ENCODE peak calls at places on chromosomes 13 and 19, in five cellular contexts. X, V, B, T and Y are unnamed samples.

GRCh38 chr13:101150998-101151397 is 265.3 kb downstream of the NALCN start:
- DNase-seq in X (no peak), V (no peak), B (peak; percentile 38), T (no peak), Y (no peak)

GRCh38 chr13:58254961-58255360 is 623.4 kb downstream of the PCDH17 start:
- DNase-seq in X (no peak), V (no peak), B (no peak), T (no peak), Y (no peak)

GRCh38 chr13:111233080-111233479 is 87.4 kb upstream of the TEX29 start:
- DNase-seq in X (no peak), V (no peak), B (no peak), T (no peak), Y (no peak)

GRCh38 chr13:38538412-38538811 is 148.5 kb upstream of the FREM2 start:
- DNase-seq in X (no peak), V (no peak), B (no peak), T (no peak), Y (no peak)

GRCh38 chr19:13155472-13156284 is 5.5 kb downstream of the IER2 start:
- DNase-seq in X (peak; percentile 81), V (no peak), B (peak; percentile 69), T (peak; percentile 81), Y (peak; percentile 70)

GRCh38 chr19:30881986-30882385 is 467.2 kb downstream of the TSHZ3 start:
- DNase-seq in X (no peak), V (no peak), B (no peak), T (no peak), Y (no peak)

GRCh38 chr13:80029170-80029569 is 311.8 kb downstream of the SPRY2 start:
- DNase-seq in X (no peak), V (no peak), B (no peak), T (no peak), Y (no peak)

GRCh38 chr13:40664100-40665060 is 2.1 kb downstream of the FOXO1 start:
- DNase-seq in X (peak; percentile 73), V (no peak), B (peak; percentile 38), T (peak; percentile 49), Y (peak; percentile 65)

GRCh38 chr19:55031178-55031577 is 6.9 kb downstream of the GP6 start:
- DNase-seq in X (no peak), V (no peak), B (no peak), T (no peak), Y (no peak)

GRCh38 chr13:42129033-42129432 is 80.6 kb downstream of the DGKH start:
- DNase-seq in X (no peak), V (no peak), B (no peak), T (no peak), Y (no peak)

GRCh38 chr19:47778954-47779351 is 450 bp downstream of the SELENOW start:
- DNase-seq in X (no peak), V (no peak), B (no peak), T (no peak), Y (no peak)

GRCh38 chr19:13060233-13060963 is 42.3 kb downstream of the LYL1 start:
- DNase-seq in X (no peak), V (no peak), B (peak; percentile 24), T (no peak), Y (no peak)

GRCh38 chr13:98961204-98962105 is 16.4 kb downstream of the DOCK9 start:
- DNase-seq in X (no peak), V (no peak), B (no peak), T (no peak), Y (no peak)

GRCh38 chr19:32053366-32053765 is 292.0 kb upstream of the ZNF507 start:
- DNase-seq in X (no peak), V (no peak), B (no peak), T (no peak), Y (no peak)

GRCh38 chr13:26561636-26562537 is 4.4 kb downstream of the WASF3 start:
- DNase-seq in X (no peak), V (no peak), B (peak; percentile 46), T (no peak), Y (no peak)

GRCh38 chr13:26563713-26564112 is 6.2 kb downstream of the WASF3 start:
- DNase-seq in X (no peak), V (no peak), B (no peak), T (no peak), Y (no peak)

GRCh38 chr13:26560456-26560855 is 3.0 kb downstream of the WASF3 start:
- DNase-seq in X (no peak), V (no peak), B (no peak), T (no peak), Y (no peak)

GRCh38 chr13:26558912-26559485 is 1.5 kb downstream of the WASF3 start:
- DNase-seq in X (no peak), V (no peak), B (no peak), T (no peak), Y (no peak)

GRCh38 chr13:26562538-26562890 is 5.0 kb downstream of the WASF3 start:
- DNase-seq in X (no peak), V (no peak), B (no peak), T (no peak), Y (no peak)
- TF ChIP-seq CTCF in X (no peak), V (no peak), B (no peak), T (no peak), Y (no peak)

DNA sequence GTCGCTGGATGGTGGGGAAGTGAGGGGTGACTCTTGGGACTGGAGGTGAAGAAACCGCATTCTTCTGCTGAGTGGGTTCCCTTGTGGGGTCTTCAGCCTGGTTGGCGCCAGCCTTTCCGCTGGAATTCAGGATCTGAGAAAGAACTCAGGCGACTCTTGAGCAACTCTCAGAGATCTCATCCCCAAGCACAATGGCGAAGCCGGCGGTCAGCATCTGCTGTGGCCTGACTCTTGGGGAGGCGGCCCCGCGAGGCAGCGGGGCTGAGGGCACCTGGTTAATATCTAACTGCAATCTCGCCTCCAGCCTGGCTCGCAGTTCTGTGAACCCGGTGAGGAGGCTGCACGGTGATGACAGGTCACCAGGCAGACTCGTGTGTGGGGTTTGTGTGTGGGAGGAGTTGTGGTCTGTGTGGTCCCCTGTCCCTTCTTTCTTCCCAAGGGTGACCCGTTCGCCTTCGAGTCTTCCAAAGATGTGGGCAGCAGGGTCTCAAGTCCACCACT is 883 bp downstream of the ZNF441 start:
- DNase-seq in X (peak; percentile 21), V (no peak), B (peak; percentile 31), T (peak; percentile 43), Y (no peak)
- H3K27ac ChIP-seq in X (peak overlapping the region; percentile 79), V (no peak overlapping the region), B (peak overlapping the region; percentile 94), T (peak overlapping the region; percentile 49), Y (peak overlapping the region; percentile 23)

GRCh38 chr19:23351806-23352205 is 43.5 kb downstream of the ZNF91 start:
- DNase-seq in X (no peak), V (no peak), B (no peak), T (no peak), Y (no peak)
- H3K9me3 ChIP-seq in X (peaks cover 60% of the 10 kb centered on the region), V (peaks cover 52% of the 10 kb centered on the region), B (peaks cover 2% of the 10 kb centered on the region), T (peaks cover 81% of the 10 kb centered on the region), Y (peaks cover 98% of the 10 kb centered on the region)

GRCh38 chr19:17185590-17185989 is 29.6 kb upstream of the USE1 start:
- DNase-seq in X (no peak), V (no peak), B (no peak), T (no peak), Y (no peak)

GRCh38 chr19:17184381-17184841 is 30.7 kb upstream of the USE1 start:
- DNase-seq in X (peak; percentile 76), V (no peak), B (no peak), T (no peak), Y (peak; percentile 45)

GRCh38 chr19:17180997-17181702 is 34.0 kb upstream of the USE1 start:
- DNase-seq in X (no peak), V (no peak), B (no peak), T (no peak), Y (no peak)

GRCh38 chr19:17183858-17184271 is 31.3 kb upstream of the USE1 start:
- DNase-seq in X (no peak), V (no peak), B (no peak), T (no peak), Y (no peak)

DNA sequence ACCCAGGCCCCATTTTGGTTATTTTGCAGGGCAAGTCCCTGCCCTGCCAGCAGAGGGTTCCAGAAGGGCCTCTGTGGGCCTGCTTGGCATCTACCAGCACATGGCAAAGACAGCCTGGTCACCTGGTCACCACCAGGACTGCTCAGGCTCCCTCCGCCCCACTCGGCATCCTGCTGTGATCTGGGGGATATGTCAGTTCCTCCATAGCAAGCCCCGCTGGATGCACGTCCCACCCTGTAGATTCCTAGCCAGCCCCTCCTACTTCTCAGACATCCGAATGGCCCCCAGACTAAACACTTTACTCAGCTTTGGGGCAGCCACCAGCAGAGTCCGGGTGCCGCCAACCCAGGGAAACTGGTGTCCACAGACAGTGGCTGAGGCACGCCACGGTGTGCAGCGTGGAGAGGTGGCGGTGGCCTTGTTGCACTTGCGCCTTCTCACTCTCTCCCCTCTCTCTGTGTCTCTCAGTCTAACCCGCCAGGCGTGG is 31.8 kb upstream of the USE1 start:
- DNase-seq in X (no peak), V (no peak), B (no peak), T (no peak), Y (peak; percentile 16)
- TF ChIP-seq CTCF in X (no peak), V (no peak), B (no peak), T (no peak), Y (no peak)

DNA sequence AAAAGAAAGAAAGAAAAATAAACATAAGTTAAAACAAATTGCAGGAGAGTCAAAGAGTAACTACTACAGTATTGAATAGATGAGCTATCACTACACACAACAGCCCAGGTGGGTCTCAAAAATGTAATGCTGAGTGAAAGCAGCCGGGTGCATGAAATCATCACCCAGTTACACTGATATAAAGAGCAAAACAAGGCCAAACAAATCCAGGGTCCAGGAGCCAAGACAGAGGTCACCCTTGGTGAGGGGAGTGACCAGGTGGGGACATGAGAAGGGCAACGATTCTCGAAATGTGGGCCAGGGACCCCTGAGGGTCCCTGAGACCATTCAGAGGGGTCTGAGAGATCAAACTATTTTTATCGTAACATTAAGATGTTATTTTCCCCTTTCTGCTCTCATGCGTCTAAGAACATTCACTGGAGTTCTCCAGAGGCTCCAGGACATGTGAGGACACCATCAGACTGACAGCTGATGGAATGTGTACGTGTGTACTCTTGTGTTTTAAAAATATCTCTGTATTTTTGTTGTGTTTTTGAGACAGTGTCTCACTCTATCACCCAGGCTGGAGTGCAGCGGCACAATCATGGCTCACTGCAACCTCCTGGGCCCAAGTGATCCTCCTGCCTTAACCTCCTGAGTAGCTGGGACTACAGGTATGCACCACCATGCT is 10.6 kb downstream of the COQ8B start:
- DNase-seq in X (no peak), V (no peak), B (no peak), T (no peak), Y (no peak)
- H3K27ac ChIP-seq in X (no peak overlapping the region), V (no peak overlapping the region), B (no peak overlapping the region), T (no peak overlapping the region), Y (no peak overlapping the region)

GRCh38 chr13:48783831-48784230 is 130.1 kb downstream of the CYSLTR2 start:
- DNase-seq in X (no peak), V (no peak), B (no peak), T (no peak), Y (no peak)

GRCh38 chr13:48778551-48779088 is 124.9 kb downstream of the CYSLTR2 start:
- DNase-seq in X (no peak), V (no peak), B (no peak), T (no peak), Y (no peak)

GRCh38 chr13:48783181-48783630 is 129.5 kb downstream of the CYSLTR2 start:
- DNase-seq in X (no peak), V (no peak), B (peak; percentile 100), T (peak; percentile 60), Y (no peak)

GRCh38 chr13:48782429-48782840 is 128.7 kb downstream of the CYSLTR2 start:
- DNase-seq in X (no peak), V (no peak), B (no peak), T (peak; percentile 34), Y (no peak)

GRCh38 chr13:48780713-48781341 is 127.1 kb downstream of the CYSLTR2 start:
- DNase-seq in X (no peak), V (no peak), B (no peak), T (no peak), Y (no peak)
- H3K9me3 ChIP-seq in X (no peaks in the 10 kb centered on the region), V (peaks cover 9% of the 10 kb centered on the region), B (no peaks in the 10 kb centered on the region), T (no peaks in the 10 kb centered on the region), Y (peaks cover 19% of the 10 kb centered on the region)